ENCODE peak calls at places on chromosomes 1 and 21, in four cellular contexts. N is keratinocyte, Y is right cardiac atrium, W is fibroblast of lung. G is an unnamed sample. For H3K4me1, the result is how much of the 10 kb centered on the place peaks cover.

GRCh38 chr1:77759090-77760028 is at the start of gene USP33:
- DNase-seq in N (no peak), W (peak), Y (peak), G (peak)

GRCh38 chr1:67952071-67952470 is 98.4 kb downstream of the DIRAS3 start:
- DNase-seq in Y (peak), N (no peak), W (peak), G (no peak)

GRCh38 chr1:205313681-205314308 is 7.8 kb downstream of the NUAK2 start:
- DNase-seq in W (peak), N (no peak), Y (peak), G (peak)

GRCh38 chr1:110484801-110485200 is 33.9 kb downstream of the PROK1 start:
- DNase-seq in N (no peak), W (no peak), Y (no peak), G (no peak)

GRCh38 chr1:228463559-228464455 is 23.4 kb upstream of the RNF187 start:
- DNase-seq in N (no peak), Y (peak), W (no peak), G (peak)

GRCh38 chr1:39901486-39902120 is at the start of gene MYCL:
- DNase-seq in N (peak), W (peak), Y (peak), G (peak)

GRCh38 chr1:54439550-54440223 is 33.5 kb upstream of the SSBP3 start:
- DNase-seq in N (no peak), Y (no peak), W (no peak), G (no peak)

GRCh38 chr1:26327956-26328362 is 10.2 kb downstream of the CD52 start:
- DNase-seq in W (no peak), N (no peak), Y (peak), G (no peak)

GRCh38 chr21:23725576-23725975 is 1881.7 kb downstream of the MRPL39 start:
- DNase-seq in W (no peak), Y (no peak), N (no peak), G (peak)

GRCh38 chr1:235416662-235417049 is 49.4 kb downstream of the TBCE start:
- DNase-seq in N (no peak), W (peak), Y (no peak), G (no peak)

GRCh38 chr21:31546402-31547155 is 112.9 kb upstream of the SOD1 start:
- DNase-seq in N (no peak), Y (no peak), W (peak), G (no peak)

GRCh38 chr1:16163882-16164820 is 8.3 kb upstream of the EPHA2 start:
- DNase-seq in N (no peak), W (peak), Y (peak), G (no peak)

GRCh38 chr1:10917513-10918454 is 94.7 kb upstream of the TARDBP start:
- DNase-seq in Y (no peak), W (no peak), N (no peak), G (no peak)

GRCh38 chr1:58447891-58448290 is 98.6 kb downstream of the OMA1 start:
- DNase-seq in N (no peak), Y (no peak), W (peak), G (no peak)

GRCh38 chr1:232263452-232263851 is 366.5 kb downstream of the SIPA1L2 start:
- DNase-seq in N (no peak), W (no peak), Y (no peak), G (no peak)

GRCh38 chr1:84286071-84286470 is 15.4 kb upstream of the SAMD13 start:
- DNase-seq in N (no peak), Y (no peak), W (peak), G (no peak)

GRCh38 chr1:2425875-2426274 is 13.5 kb upstream of the PEX10 start:
- DNase-seq in Y (no peak), N (no peak), W (no peak), G (no peak)

GRCh38 chr1:39657402-39657801 is 14.5 kb downstream of the NT5C1A start:
- DNase-seq in W (no peak), Y (no peak), N (no peak), G (no peak)

GRCh38 chr1:29312469-29313466 is 76.4 kb downstream of the PTPRU start:
- DNase-seq in N (no peak), Y (peak), W (no peak), G (no peak)

GRCh38 chr1:25871086-25871703 is 4.3 kb downstream of the PAQR7 start:
- DNase-seq in Y (no peak), W (no peak), N (no peak), G (peak)

GRCh38 chr1:202130275-202130646 is 7.5 kb downstream of the GPR37L1 start:
- DNase-seq in W (no peak), Y (peak), N (no peak), G (no peak)

GRCh38 chr1:91884459-91885290 is 1.3 kb downstream of the TGFBR3 start:
- DNase-seq in Y (peak), N (no peak), W (no peak), G (peak)

GRCh38 chr1:221517961-221518360 is 223.9 kb downstream of the DUSP10 start:
- DNase-seq in Y (no peak), W (no peak), N (no peak), G (no peak)

GRCh38 chr1:178055779-178056471 is 38.0 kb upstream of the RASAL2 start:
- DNase-seq in Y (peak), W (peak), N (no peak), G (no peak)

GRCh38 chr1:199472025-199472424 is 555.5 kb upstream of the NR5A2 start:
- DNase-seq in Y (no peak), N (no peak), W (no peak), G (peak)

GRCh38 chr1:85295006-85295431 is 18.6 kb upstream of the BCL10 start:
- DNase-seq in Y (no peak), N (peak), W (peak), G (no peak)

GRCh38 chr1:40462956-40463590 is 12.8 kb downstream of the ZFP69B start:
- DNase-seq in W (peak), N (no peak), Y (no peak), G (no peak)

GRCh38 chr1:78358145-78358544 is 132.6 kb upstream of the PTGFR start:
- DNase-seq in N (no peak), W (peak), Y (no peak), G (no peak)

GRCh38 chr1:15736035-15736665 is at the start of gene SLC25A34:
- DNase-seq in W (no peak), Y (peak), N (no peak), G (no peak)

GRCh38 chr1:162629077-162629637 is 3.1 kb upstream of the DDR2 start:
- DNase-seq in Y (no peak), N (no peak), W (peak), G (no peak)

GRCh38 chr21:37460196-37460595 is 93.6 kb downstream of the DYRK1A start:
- DNase-seq in W (no peak), N (no peak), Y (no peak), G (peak)

GRCh38 chr21:37455504-37455911 is 88.9 kb downstream of the DYRK1A start:
- DNase-seq in Y (no peak), W (no peak), N (no peak), G (no peak)

GRCh38 chr21:37459575-37459974 is 93.0 kb downstream of the DYRK1A start:
- DNase-seq in W (peak), Y (no peak), N (no peak), G (no peak)

GRCh38 chr21:37461494-37461893 is 94.9 kb downstream of the DYRK1A start:
- DNase-seq in N (no peak), Y (no peak), W (no peak), G (no peak)

DNA sequence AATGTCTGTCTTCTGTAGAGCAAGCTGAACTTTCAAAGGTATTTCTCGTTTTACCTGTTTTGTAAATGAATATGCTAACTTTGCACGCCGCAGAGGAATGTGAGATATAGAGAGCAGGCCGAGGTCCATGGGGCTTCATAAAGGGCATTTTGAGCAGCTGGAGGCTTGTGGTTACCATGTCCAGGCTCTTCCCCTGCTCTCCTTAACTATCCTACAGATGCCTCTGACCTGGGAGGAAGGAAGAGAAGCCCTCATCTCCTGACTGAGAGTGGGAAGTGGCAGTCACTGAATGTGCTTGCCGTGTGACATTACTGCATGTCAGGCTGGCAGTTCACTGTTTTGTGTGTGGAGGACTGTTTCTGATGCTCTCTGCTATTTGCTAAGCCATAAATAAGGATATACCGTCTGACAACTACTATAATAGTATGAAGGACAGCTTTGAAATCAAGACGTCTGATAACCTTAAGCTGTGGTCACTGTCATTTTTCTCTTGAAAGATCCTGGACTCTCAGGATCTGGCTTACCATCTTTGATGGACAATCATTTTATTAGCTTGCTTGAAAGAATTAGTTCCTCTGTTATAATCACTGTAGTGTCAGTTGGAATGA is 92.2 kb downstream of the DYRK1A start:
- DNase-seq in N (no peak), Y (no peak), W (no peak), G (no peak)
- H3K4me1 ChIP-seq in N (under half), Y (under half), W (under half), G (under half)

DNA sequence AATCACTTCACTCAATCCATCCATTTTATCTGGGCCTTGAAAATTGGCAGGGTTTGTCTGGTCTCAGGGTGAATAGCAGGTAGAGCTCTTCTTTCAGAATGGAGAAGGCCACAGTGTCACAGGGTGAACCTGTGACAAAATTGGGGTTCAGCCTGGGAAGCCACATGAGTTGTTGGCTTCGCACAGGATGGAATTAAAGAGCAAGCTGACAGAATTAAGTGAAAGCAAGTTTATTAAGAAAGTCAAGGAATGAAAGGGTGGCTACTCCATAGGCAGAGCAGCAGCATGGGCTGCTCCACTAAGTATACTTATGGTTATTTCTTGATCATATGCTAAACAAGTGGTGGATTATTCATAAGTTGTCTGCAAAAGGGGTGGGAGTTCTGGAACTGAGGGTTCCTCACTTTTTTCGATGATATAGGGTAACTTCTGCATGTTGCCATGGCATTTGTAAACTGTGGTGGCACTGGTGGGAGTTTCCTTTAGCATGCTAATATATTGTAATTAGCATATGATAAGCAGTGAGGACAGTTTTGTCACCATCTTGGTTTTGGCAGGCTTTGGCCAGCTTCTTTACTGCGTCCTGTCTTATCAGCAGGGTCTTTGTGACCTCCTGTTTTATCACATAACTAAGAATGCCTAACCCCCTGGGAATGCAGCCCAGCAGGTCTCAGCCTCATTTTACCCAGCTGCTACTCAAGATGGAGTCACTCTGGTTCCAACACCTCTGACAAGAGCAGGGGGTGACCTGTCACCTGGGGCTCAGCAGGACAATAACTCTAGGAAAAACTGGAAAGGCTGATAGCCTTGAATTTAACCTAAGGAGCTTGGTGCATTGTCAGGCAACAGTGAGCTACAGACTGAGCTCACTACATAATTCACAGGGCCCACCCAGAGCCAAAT is 5.1 kb downstream of the IFNAR2 start:
- DNase-seq in W (no peak), N (no peak), Y (no peak), G (no peak)
- H3K4me1 ChIP-seq in W (under half), N (under half), Y (under half), G (under half)

GRCh38 chr1:48105167-48105566 is 108.0 kb upstream of the TRABD2B start:
- DNase-seq in Y (no peak), W (no peak), N (no peak), G (no peak)

GRCh38 chr1:48106049-48106448 is 108.9 kb upstream of the TRABD2B start:
- DNase-seq in Y (no peak), N (no peak), W (no peak), G (no peak)

GRCh38 chr1:48107516-48107915 is 110.3 kb upstream of the TRABD2B start:
- DNase-seq in Y (no peak), W (no peak), N (no peak), G (no peak)

GRCh38 chr1:48102766-48103165 is 105.6 kb upstream of the TRABD2B start:
- DNase-seq in W (no peak), Y (no peak), N (no peak), G (no peak)

DNA sequence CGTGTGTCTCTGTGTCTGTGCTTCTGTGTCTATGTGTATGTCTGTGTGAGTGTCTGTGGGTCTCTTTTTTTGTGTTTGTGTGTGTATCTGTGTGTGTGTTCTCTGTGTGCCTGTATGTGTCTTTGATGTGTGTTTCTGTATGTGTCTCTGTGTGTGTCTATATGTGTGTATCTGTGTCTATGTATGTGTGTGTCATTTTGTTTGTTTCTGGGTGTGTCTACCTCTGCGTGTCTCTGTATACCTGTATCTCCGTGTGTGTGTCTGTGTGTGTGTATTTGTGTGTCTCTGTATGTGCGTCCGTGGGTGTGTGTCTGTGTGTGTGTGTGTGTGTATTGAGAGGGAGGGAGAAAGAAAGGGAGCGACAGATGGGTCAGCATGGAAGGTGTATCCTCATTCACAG is 106.3 kb upstream of the TRABD2B start:
- DNase-seq in W (no peak), N (no peak), Y (no peak), G (no peak)
- H3K4me1 ChIP-seq in W (under half), N (under half), Y (under half), G (under half)

GRCh38 chr1:21143138-21143537 is 33.6 kb downstream of the EIF4G3 start:
- DNase-seq in Y (no peak), W (no peak), N (no peak), G (no peak)

GRCh38 chr1:21143752-21144151 is 32.9 kb downstream of the EIF4G3 start:
- DNase-seq in N (no peak), Y (no peak), W (no peak), G (no peak)

GRCh38 chr1:21139601-21140000 is 37.1 kb downstream of the EIF4G3 start:
- DNase-seq in Y (peak), N (no peak), W (no peak), G (peak)

GRCh38 chr1:21141030-21141429 is 35.7 kb downstream of the EIF4G3 start:
- DNase-seq in Y (no peak), N (no peak), W (no peak), G (no peak)
- H3K4me1 ChIP-seq in Y (under half), N (under half), W (under half), G (under half)

DNA sequence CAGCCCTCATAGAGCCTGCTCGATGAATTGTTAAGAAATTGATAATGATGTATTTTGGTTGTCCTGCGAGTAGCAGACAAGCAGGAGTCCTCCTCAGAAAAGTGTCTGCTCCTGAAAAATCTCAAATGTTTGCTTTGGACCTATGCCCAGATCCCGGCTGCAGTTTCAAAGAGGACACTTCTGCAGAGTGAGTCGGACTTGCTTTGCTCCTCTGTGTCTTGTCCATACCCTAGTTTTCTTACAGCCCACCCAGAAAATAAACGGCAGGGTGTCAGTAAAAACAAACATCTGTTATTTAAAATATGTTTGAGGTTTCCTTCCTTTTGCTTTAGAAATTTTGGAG is 2.8 kb downstream of the S100A10 start:
- DNase-seq in Y (no peak), W (peak), N (no peak), G (peak)
- H3K4me1 ChIP-seq in Y (under half), W (under half), N (half or more), G (half or more)

GRCh38 chr1:203325418-203326091 is 20.2 kb downstream of the BTG2 start:
- DNase-seq in N (no peak), W (no peak), Y (peak), G (peak)

GRCh38 chr1:203325004-203325417 is 19.7 kb downstream of the BTG2 start:
- DNase-seq in Y (no peak), W (peak), N (no peak), G (peak)

GRCh38 chr1:203328714-203329122 is 22.2 kb downstream of the FMOD start:
- DNase-seq in N (no peak), W (peak), Y (peak), G (peak)

GRCh38 chr1:203326830-203327683 is 21.7 kb downstream of the BTG2 start:
- DNase-seq in N (peak), Y (peak), W (peak), G (peak)

GRCh38 chr1:203327684-203328457 is 22.6 kb downstream of the BTG2 start:
- DNase-seq in Y (peak), N (no peak), W (peak), G (peak)
- H3K4me1 ChIP-seq in Y (under half), N (under half), W (under half), G (under half)

GRCh38 chr1:88773540-88774150 is 89.6 kb downstream of the PKN2 start:
- DNase-seq in Y (no peak), N (peak), W (peak), G (no peak)
- H3K4me1 ChIP-seq in Y (under half), N (under half), W (under half), G (under half)